ENCODE peak calls at places on chromosomes 7 and 10, in eight cellular contexts. One of them, this sample, is unnamed.

GRCh38 chr7:25732771-25733217 is 419.2 kb upstream of the NFE2L3 start:
- DNase-seq in NCI-H748 treated with DMSO at 0.1 percent for 48 hours: peak; percentile 87
- DNase-seq in T1000: no peak
- DNase-seq in neural progenitor cell: peak; percentile 37
- DNase-seq in Right ventricle myocardium superior: no peak
- DNase-seq in stimulated activated CD8-positive, alpha-beta memory T cell treated with anti-CD3 and anti-CD28 coated beads, Interleukin-2, amount 100 ng/mL, for 1 hour: no peak
- DNase-seq in cardiac muscle cell: no peak
- DNase-seq in EL: no peak
- DNase-seq in this sample: peak; percentile 74

GRCh38 chr7:52053525-52053924 is 736.9 kb upstream of the COBL start:
- DNase-seq in T1000: no peak
- DNase-seq in stimulated activated CD8-positive, alpha-beta memory T cell treated with anti-CD3 and anti-CD28 coated beads, Interleukin-2, amount 100 ng/mL, for 1 hour: no peak
- DNase-seq in cardiac muscle cell: no peak
- DNase-seq in EL: no peak
- DNase-seq in NCI-H748 treated with DMSO at 0.1 percent for 48 hours: no peak
- DNase-seq in Right ventricle myocardium superior: no peak
- DNase-seq in neural progenitor cell: no peak
- DNase-seq in this sample: no peak

GRCh38 chr10:49241365-49241764 is 53.2 kb upstream of the TMEM273 start:
- DNase-seq in stimulated activated CD8-positive, alpha-beta memory T cell treated with anti-CD3 and anti-CD28 coated beads, Interleukin-2, amount 100 ng/mL, for 1 hour: no peak
- DNase-seq in NCI-H748 treated with DMSO at 0.1 percent for 48 hours: no peak
- DNase-seq in T1000: no peak
- DNase-seq in EL: no peak
- DNase-seq in cardiac muscle cell: no peak
- DNase-seq in neural progenitor cell: no peak
- DNase-seq in Right ventricle myocardium superior: peak; percentile 59
- DNase-seq in this sample: no peak

GRCh38 chr10:1171586-1171985 is 115.4 kb downstream of the WDR37 start:
- DNase-seq in NCI-H748 treated with DMSO at 0.1 percent for 48 hours: no peak
- DNase-seq in Right ventricle myocardium superior: no peak
- DNase-seq in T1000: no peak
- DNase-seq in cardiac muscle cell: no peak
- DNase-seq in neural progenitor cell: no peak
- DNase-seq in EL: no peak
- DNase-seq in stimulated activated CD8-positive, alpha-beta memory T cell treated with anti-CD3 and anti-CD28 coated beads, Interleukin-2, amount 100 ng/mL, for 1 hour: no peak
- DNase-seq in this sample: no peak

GRCh38 chr7:41976411-41976810 is 260.6 kb downstream of the GLI3 start:
- DNase-seq in neural progenitor cell: no peak
- DNase-seq in EL: no peak
- DNase-seq in cardiac muscle cell: no peak
- DNase-seq in stimulated activated CD8-positive, alpha-beta memory T cell treated with anti-CD3 and anti-CD28 coated beads, Interleukin-2, amount 100 ng/mL, for 1 hour: no peak
- DNase-seq in Right ventricle myocardium superior: no peak
- DNase-seq in NCI-H748 treated with DMSO at 0.1 percent for 48 hours: no peak
- DNase-seq in T1000: no peak
- DNase-seq in this sample: no peak

GRCh38 chr7:108643136-108643535 is 73.5 kb downstream of the DNAJB9 start:
- DNase-seq in T1000: no peak
- DNase-seq in Right ventricle myocardium superior: no peak
- DNase-seq in cardiac muscle cell: no peak
- DNase-seq in NCI-H748 treated with DMSO at 0.1 percent for 48 hours: no peak
- DNase-seq in stimulated activated CD8-positive, alpha-beta memory T cell treated with anti-CD3 and anti-CD28 coated beads, Interleukin-2, amount 100 ng/mL, for 1 hour: no peak
- DNase-seq in EL: no peak
- DNase-seq in neural progenitor cell: no peak
- DNase-seq in this sample: no peak

GRCh38 chr7:29199776-29200175 is 5.2 kb downstream of the CHN2 start:
- DNase-seq in Right ventricle myocardium superior: no peak
- DNase-seq in NCI-H748 treated with DMSO at 0.1 percent for 48 hours: no peak
- DNase-seq in neural progenitor cell: no peak
- DNase-seq in cardiac muscle cell: no peak
- DNase-seq in T1000: no peak
- DNase-seq in EL: no peak
- DNase-seq in stimulated activated CD8-positive, alpha-beta memory T cell treated with anti-CD3 and anti-CD28 coated beads, Interleukin-2, amount 100 ng/mL, for 1 hour: no peak
- DNase-seq in this sample: no peak

GRCh38 chr10:6877351-6878066 is 297.4 kb upstream of the PRKCQ start:
- DNase-seq in Right ventricle myocardium superior: no peak
- DNase-seq in neural progenitor cell: no peak
- DNase-seq in T1000: no peak
- DNase-seq in NCI-H748 treated with DMSO at 0.1 percent for 48 hours: no peak
- DNase-seq in EL: no peak
- DNase-seq in stimulated activated CD8-positive, alpha-beta memory T cell treated with anti-CD3 and anti-CD28 coated beads, Interleukin-2, amount 100 ng/mL, for 1 hour: no peak
- DNase-seq in cardiac muscle cell: no peak
- DNase-seq in this sample: no peak

GRCh38 chr7:77651544-77652162 is 44.6 kb upstream of the RSBN1L start:
- DNase-seq in stimulated activated CD8-positive, alpha-beta memory T cell treated with anti-CD3 and anti-CD28 coated beads, Interleukin-2, amount 100 ng/mL, for 1 hour: no peak
- DNase-seq in EL: peak; percentile 47
- DNase-seq in Right ventricle myocardium superior: no peak
- DNase-seq in cardiac muscle cell: peak; percentile 50
- DNase-seq in neural progenitor cell: peak; percentile 41
- DNase-seq in NCI-H748 treated with DMSO at 0.1 percent for 48 hours: peak; percentile 16
- DNase-seq in T1000: no peak
- DNase-seq in this sample: no peak

GRCh38 chr10:73169320-73169719 is 1.4 kb downstream of the FAM149B1 start:
- DNase-seq in T1000: no peak
- DNase-seq in cardiac muscle cell: no peak
- DNase-seq in neural progenitor cell: no peak
- DNase-seq in Right ventricle myocardium superior: no peak
- DNase-seq in EL: no peak
- DNase-seq in NCI-H748 treated with DMSO at 0.1 percent for 48 hours: no peak
- DNase-seq in stimulated activated CD8-positive, alpha-beta memory T cell treated with anti-CD3 and anti-CD28 coated beads, Interleukin-2, amount 100 ng/mL, for 1 hour: no peak
- DNase-seq in this sample: no peak

GRCh38 chr10:43274011-43274410 is 7.1 kb upstream of the RASGEF1A start:
- DNase-seq in NCI-H748 treated with DMSO at 0.1 percent for 48 hours: no peak
- DNase-seq in cardiac muscle cell: no peak
- DNase-seq in stimulated activated CD8-positive, alpha-beta memory T cell treated with anti-CD3 and anti-CD28 coated beads, Interleukin-2, amount 100 ng/mL, for 1 hour: no peak
- DNase-seq in T1000: no peak
- DNase-seq in Right ventricle myocardium superior: no peak
- DNase-seq in EL: no peak
- DNase-seq in neural progenitor cell: peak; percentile 27
- DNase-seq in this sample: no peak

GRCh38 chr10:24820616-24821015 is 96.9 kb upstream of the ARHGAP21 start:
- DNase-seq in NCI-H748 treated with DMSO at 0.1 percent for 48 hours: no peak
- DNase-seq in EL: peak; percentile 13
- DNase-seq in stimulated activated CD8-positive, alpha-beta memory T cell treated with anti-CD3 and anti-CD28 coated beads, Interleukin-2, amount 100 ng/mL, for 1 hour: no peak
- DNase-seq in Right ventricle myocardium superior: no peak
- DNase-seq in T1000: no peak
- DNase-seq in cardiac muscle cell: peak; percentile 7
- DNase-seq in neural progenitor cell: no peak
- DNase-seq in this sample: no peak

GRCh38 chr10:74058071-74058470 is 60.2 kb downstream of the VCL start:
- DNase-seq in Right ventricle myocardium superior: no peak
- DNase-seq in NCI-H748 treated with DMSO at 0.1 percent for 48 hours: peak; percentile 15
- DNase-seq in cardiac muscle cell: no peak
- DNase-seq in EL: no peak
- DNase-seq in stimulated activated CD8-positive, alpha-beta memory T cell treated with anti-CD3 and anti-CD28 coated beads, Interleukin-2, amount 100 ng/mL, for 1 hour: no peak
- DNase-seq in neural progenitor cell: no peak
- DNase-seq in T1000: no peak
- DNase-seq in this sample: no peak

This sample was measured in WTC11.